ENCODE peak calls at places on chromosomes 11 and 22, in four cellular contexts. One of them, this sample, is unnamed.

GRCh38 chr11:30774451-30774850 is 188.3 kb upstream of the MPPED2 start:
- DNase-seq in IMR-90: no peak
- DNase-seq in H1: no peak
- DNase-seq in H9: no peak
- DNase-seq in this sample: peak

GRCh38 chr11:67082071-67082791 is 25.6 kb downstream of the RHOD start:
- DNase-seq in IMR-90: no peak
- DNase-seq in H1: peak
- DNase-seq in H9: peak
- DNase-seq in this sample: peak

GRCh38 chr11:1667906-1668305 is 29.1 kb upstream of the KRTAP5-6 start:
- DNase-seq in IMR-90: no peak
- DNase-seq in H1: no peak
- DNase-seq in H9: no peak
- DNase-seq in this sample: peak

GRCh38 chr11:69599502-69599901 is 41.5 kb upstream of the CCND1 start:
- DNase-seq in IMR-90: no peak
- DNase-seq in H1: peak
- DNase-seq in H9: no peak
- DNase-seq in this sample: no peak

GRCh38 chr11:115996125-115996807 is 492.1 kb upstream of the CADM1 start:
- DNase-seq in IMR-90: no peak
- DNase-seq in H1: no peak
- DNase-seq in H9: no peak
- DNase-seq in this sample: no peak

GRCh38 chr22:49946612-49947295 is 13.8 kb upstream of the PIM3 start:
- DNase-seq in IMR-90: no peak
- DNase-seq in H1: no peak
- DNase-seq in H9: peak
- DNase-seq in this sample: no peak

GRCh38 chr11:94657629-94658028 is 90.5 kb downstream of the PIWIL4 start:
- DNase-seq in IMR-90: no peak
- DNase-seq in H1: no peak
- DNase-seq in H9: peak
- DNase-seq in this sample: no peak

GRCh38 chr11:93498099-93499040 is 44.8 kb downstream of the SMCO4 start:
- DNase-seq in IMR-90: peak
- DNase-seq in H1: no peak
- DNase-seq in H9: peak
- DNase-seq in this sample: peak

GRCh38 chr11:63839508-63840355 is 822 bp downstream of the MARK2 start:
- DNase-seq in IMR-90: no peak
- DNase-seq in H1: no peak
- DNase-seq in H9: no peak
- DNase-seq in this sample: no peak

GRCh38 chr22:30251661-30252226 is 5.2 kb upstream of the LIF start:
- DNase-seq in IMR-90: peak
- DNase-seq in H1: no peak
- DNase-seq in H9: no peak
- DNase-seq in this sample: no peak

GRCh38 chr22:27988704-27989103 is 69.6 kb upstream of the PITPNB start:
- DNase-seq in IMR-90: no peak
- DNase-seq in H1: no peak
- DNase-seq in H9: peak
- DNase-seq in this sample: no peak

GRCh38 chr11:77677138-77677537 is 39.5 kb upstream of the CLNS1A start:
- DNase-seq in IMR-90: peak
- DNase-seq in H1: no peak
- DNase-seq in H9: no peak
- DNase-seq in this sample: no peak

GRCh38 chr11:2534131-2534956 is 89.5 kb downstream of the KCNQ1 start:
- DNase-seq in IMR-90: no peak
- DNase-seq in H1: peak
- DNase-seq in H9: peak
- DNase-seq in this sample: no peak

GRCh38 chr22:43273902-43274484 is 69.2 kb downstream of the SCUBE1 start:
- DNase-seq in IMR-90: peak
- DNase-seq in H1: peak
- DNase-seq in H9: peak
- DNase-seq in this sample: peak

GRCh38 chr11:68707527-68707926 is 23.2 kb downstream of the GAL start:
- DNase-seq in IMR-90: no peak
- DNase-seq in H1: no peak
- DNase-seq in H9: no peak
- DNase-seq in this sample: no peak

GRCh38 chr22:43860831-43861230 is 1.5 kb downstream of the SULT4A1 start:
- DNase-seq in IMR-90: no peak
- DNase-seq in H1: no peak
- DNase-seq in H9: peak
- DNase-seq in this sample: peak

GRCh38 chr11:85595285-85595884 is 31.8 kb downstream of the DLG2 start:
- DNase-seq in IMR-90: peak
- DNase-seq in H1: no peak
- DNase-seq in H9: no peak
- DNase-seq in this sample: peak

GRCh38 chr11:22193348-22194051 is 615 bp downstream of the ANO5 start:
- DNase-seq in IMR-90: no peak
- DNase-seq in H1: peak
- DNase-seq in H9: peak
- DNase-seq in this sample: peak

GRCh38 chr11:70067591-70068341 is 10.4 kb upstream of the ANO1 start:
- DNase-seq in IMR-90: no peak
- DNase-seq in H1: peak
- DNase-seq in H9: peak
- DNase-seq in this sample: peak

GRCh38 chr22:49473286-49473685 is 354.4 kb downstream of the BRD1 start:
- DNase-seq in IMR-90: no peak
- DNase-seq in H1: no peak
- DNase-seq in H9: no peak
- DNase-seq in this sample: no peak

GRCh38 chr11:11849127-11849746 is 7.5 kb downstream of the USP47 start:
- DNase-seq in IMR-90: peak
- DNase-seq in H1: no peak
- DNase-seq in H9: peak
- DNase-seq in this sample: peak

GRCh38 chr11:87454246-87454645 is 416.5 kb downstream of the TMEM135 start:
- DNase-seq in IMR-90: peak
- DNase-seq in H1: no peak
- DNase-seq in H9: no peak
- DNase-seq in this sample: no peak

GRCh38 chr22:42972592-42973535 is 42.1 kb downstream of the PACSIN2 start:
- DNase-seq in IMR-90: no peak
- DNase-seq in H1: no peak
- DNase-seq in H9: no peak
- DNase-seq in this sample: no peak

GRCh38 chr22:33958741-33959140 is 38.5 kb upstream of the LARGE1 start:
- DNase-seq in IMR-90: no peak
- DNase-seq in H1: no peak
- DNase-seq in H9: no peak
- DNase-seq in this sample: no peak

GRCh38 chr11:10669258-10670033 is 24.1 kb downstream of the IRAG1 start:
- DNase-seq in IMR-90: peak
- DNase-seq in H1: no peak
- DNase-seq in H9: no peak
- DNase-seq in this sample: no peak

GRCh38 chr11:118633979-118634378 is 26.6 kb downstream of the PHLDB1 start:
- DNase-seq in IMR-90: peak
- DNase-seq in H1: no peak
- DNase-seq in H9: no peak
- DNase-seq in this sample: no peak

GRCh38 chr11:117145393-117145761 is 1.3 kb downstream of the PAFAH1B2 start:
- DNase-seq in IMR-90: peak
- DNase-seq in H1: no peak
- DNase-seq in H9: no peak
- DNase-seq in this sample: peak

GRCh38 chr11:10295056-10295901 is 1.3 kb upstream of the SBF2 start:
- DNase-seq in IMR-90: no peak
- DNase-seq in H1: no peak
- DNase-seq in H9: no peak
- DNase-seq in this sample: no peak

GRCh38 chr22:17120281-17120680 is 879 bp downstream of the TMEM121B start:
- DNase-seq in IMR-90: peak
- DNase-seq in H1: peak
- DNase-seq in H9: peak
- DNase-seq in this sample: peak

GRCh38 chr11:125225401-125225800 is 60.9 kb downstream of the PKNOX2 start:
- DNase-seq in IMR-90: no peak
- DNase-seq in H1: no peak
- DNase-seq in H9: no peak
- DNase-seq in this sample: no peak

GRCh38 chr11:104254347-104254746 is 90.4 kb upstream of the PDGFD start:
- DNase-seq in IMR-90: no peak
- DNase-seq in H1: peak
- DNase-seq in H9: peak
- DNase-seq in this sample: peak

GRCh38 chr11:103582351-103582909 is 454.0 kb upstream of the DDI1 start:
- DNase-seq in IMR-90: peak
- DNase-seq in H1: no peak
- DNase-seq in H9: no peak
- DNase-seq in this sample: no peak

GRCh38 chr11:7204778-7205177 is 46.9 kb upstream of the SYT9 start:
- DNase-seq in IMR-90: no peak
- DNase-seq in H1: no peak
- DNase-seq in H9: no peak
- DNase-seq in this sample: peak

GRCh38 chr11:33935466-33935865 is 43.6 kb upstream of the LMO2 start:
- DNase-seq in IMR-90: no peak
- DNase-seq in H1: no peak
- DNase-seq in H9: no peak
- DNase-seq in this sample: no peak

GRCh38 chr11:33933607-33934006 is 41.7 kb upstream of the LMO2 start:
- DNase-seq in IMR-90: no peak
- DNase-seq in H1: no peak
- DNase-seq in H9: no peak
- DNase-seq in this sample: no peak

GRCh38 chr11:33935005-33935404 is 43.1 kb upstream of the LMO2 start:
- DNase-seq in IMR-90: no peak
- DNase-seq in H1: no peak
- DNase-seq in H9: no peak
- DNase-seq in this sample: no peak

GRCh38 chr11:33936057-33936456 is 44.2 kb upstream of the LMO2 start:
- DNase-seq in IMR-90: no peak
- DNase-seq in H1: no peak
- DNase-seq in H9: no peak
- DNase-seq in this sample: no peak

GRCh38 chr11:33934450-33934849 is 42.6 kb upstream of the LMO2 start:
- DNase-seq in IMR-90: no peak
- DNase-seq in H1: no peak
- DNase-seq in H9: no peak
- DNase-seq in this sample: no peak
- H3K56ac ChIP-seq in IMR-90: no peak
- H3K56ac ChIP-seq in H1: no peak
- H3K56ac ChIP-seq in H9: no peak
- H3K56ac ChIP-seq in this sample: no peak

DNA sequence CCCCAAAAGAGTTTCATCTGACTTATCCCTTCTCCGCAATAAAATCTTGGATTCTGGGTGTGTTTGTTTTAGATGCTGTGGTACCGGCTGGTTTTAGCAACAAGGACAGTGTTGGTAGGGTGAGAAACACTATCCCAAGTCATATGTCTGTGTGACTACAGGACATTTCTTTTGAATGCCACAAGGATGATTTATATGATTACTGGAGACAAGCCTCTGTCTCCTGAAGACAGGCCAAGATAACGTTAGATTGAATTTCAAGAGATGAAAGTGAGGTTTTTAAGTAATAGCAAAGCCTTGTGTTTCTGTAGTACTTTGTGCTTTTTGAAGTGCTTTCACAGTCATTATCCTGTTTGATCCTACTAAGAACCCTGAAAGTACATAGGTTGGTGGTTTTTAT is 101.6 kb downstream of the COMMD9 start:
- DNase-seq in IMR-90: no peak
- DNase-seq in H1: no peak
- DNase-seq in H9: no peak
- DNase-seq in this sample: no peak
- H3K56ac ChIP-seq in IMR-90: no peak
- H3K56ac ChIP-seq in H1: no peak
- H3K56ac ChIP-seq in H9: no peak
- H3K56ac ChIP-seq in this sample: no peak

GRCh38 chr11:119739021-119739703 is 10.2 kb upstream of the NECTIN1 start:
- DNase-seq in IMR-90: no peak
- DNase-seq in H1: no peak
- DNase-seq in H9: no peak
- DNase-seq in this sample: no peak
- H3K56ac ChIP-seq in IMR-90: no peak
- H3K56ac ChIP-seq in H1: no peak
- H3K56ac ChIP-seq in H9: no peak
- H3K56ac ChIP-seq in this sample: no peak

GRCh38 chr22:46652930-46653331 is 32.7 kb downstream of the GRAMD4 start:
- DNase-seq in IMR-90: peak
- DNase-seq in H1: no peak
- DNase-seq in H9: no peak
- DNase-seq in this sample: no peak

GRCh38 chr22:46654927-46655595 is 34.9 kb downstream of the GRAMD4 start:
- DNase-seq in IMR-90: no peak
- DNase-seq in H1: no peak
- DNase-seq in H9: no peak
- DNase-seq in this sample: no peak

GRCh38 chr22:46652081-46652929 is 32.1 kb downstream of the GRAMD4 start:
- DNase-seq in IMR-90: peak
- DNase-seq in H1: no peak
- DNase-seq in H9: no peak
- DNase-seq in this sample: no peak

GRCh38 chr22:46654426-46654825 is 34.2 kb downstream of the GRAMD4 start:
- DNase-seq in IMR-90: no peak
- DNase-seq in H1: no peak
- DNase-seq in H9: no peak
- DNase-seq in this sample: no peak

DNA sequence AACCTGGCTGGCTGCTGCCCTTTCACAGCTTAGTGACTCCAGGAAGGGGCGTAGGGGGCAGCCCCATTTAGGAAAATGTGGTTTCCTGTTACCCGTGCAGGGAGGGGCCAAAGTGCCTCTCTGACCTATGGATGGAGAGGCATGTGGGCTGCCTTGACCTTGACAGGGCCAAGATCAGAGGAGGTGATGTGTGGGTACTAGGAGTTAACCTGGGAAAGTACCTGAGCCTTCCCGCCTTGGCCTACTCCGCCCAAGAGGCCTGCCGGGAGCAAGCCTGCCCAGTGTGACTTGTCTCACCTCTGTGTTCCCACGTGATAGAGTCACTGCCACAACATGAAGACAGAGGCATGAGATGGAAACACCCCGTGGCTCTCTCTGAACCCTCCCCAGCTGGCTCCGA is 33.4 kb downstream of the GRAMD4 start:
- DNase-seq in IMR-90: no peak
- DNase-seq in H1: no peak
- DNase-seq in H9: no peak
- DNase-seq in this sample: no peak
- H3K56ac ChIP-seq in IMR-90: no peak
- H3K56ac ChIP-seq in H1: no peak
- H3K56ac ChIP-seq in H9: no peak
- H3K56ac ChIP-seq in this sample: peak

GRCh38 chr22:45642966-45643365 is 28.7 kb upstream of the ATXN10 start:
- DNase-seq in IMR-90: no peak
- DNase-seq in H1: no peak
- DNase-seq in H9: no peak
- DNase-seq in this sample: no peak
- H3K56ac ChIP-seq in IMR-90: no peak
- H3K56ac ChIP-seq in H1: no peak
- H3K56ac ChIP-seq in H9: no peak
- H3K56ac ChIP-seq in this sample: no peak